ENCODE peak calls at places on chromosome 19, in eight cellular contexts. One of them, this sample, is unnamed.

GRCh38 chr19:1252221-1252817 is 3.9 kb downstream of the MIDN start:
- DNase-seq in HCT116: no peak
- DNase-seq in stimulated activated CD4-positive, alpha-beta T cell treated with anti-CD3 and anti-CD28 coated beads, Interleukin-2, amount 100 ng/mL, for 48 hours: no peak
- DNase-seq in suprapubic skin: peak; percentile 95
- DNase-seq in NCI-H1092 treated with DMSO at 0.1 percent for 48 hours: no peak
- DNase-seq in Caco-2: peak; percentile 88
- DNase-seq in A549: peak; percentile 85
- DNase-seq in CD4-positive, CD25-positive, alpha-beta regulatory T cell: peak; percentile 53
- DNase-seq in this sample: peak; percentile 97

GRCh38 chr19:47433121-47433520 is 13.8 kb upstream of the MEIS3 start:
- DNase-seq in HCT116: no peak
- DNase-seq in Caco-2: no peak
- DNase-seq in CD4-positive, CD25-positive, alpha-beta regulatory T cell: no peak
- DNase-seq in A549: no peak
- DNase-seq in NCI-H1092 treated with DMSO at 0.1 percent for 48 hours: no peak
- DNase-seq in suprapubic skin: no peak
- DNase-seq in stimulated activated CD4-positive, alpha-beta T cell treated with anti-CD3 and anti-CD28 coated beads, Interleukin-2, amount 100 ng/mL, for 48 hours: no peak
- DNase-seq in this sample: no peak

GRCh38 chr19:48777139-48777538 is 21.8 kb downstream of the FGF21 start:
- DNase-seq in Caco-2: no peak
- DNase-seq in suprapubic skin: no peak
- DNase-seq in CD4-positive, CD25-positive, alpha-beta regulatory T cell: no peak
- DNase-seq in A549: no peak
- DNase-seq in HCT116: no peak
- DNase-seq in NCI-H1092 treated with DMSO at 0.1 percent for 48 hours: no peak
- DNase-seq in stimulated activated CD4-positive, alpha-beta T cell treated with anti-CD3 and anti-CD28 coated beads, Interleukin-2, amount 100 ng/mL, for 48 hours: no peak
- DNase-seq in this sample: no peak

GRCh38 chr19:36972594-36972993 is 56.5 kb downstream of the ZNF568 start:
- DNase-seq in HCT116: no peak
- DNase-seq in Caco-2: no peak
- DNase-seq in CD4-positive, CD25-positive, alpha-beta regulatory T cell: no peak
- DNase-seq in A549: no peak
- DNase-seq in NCI-H1092 treated with DMSO at 0.1 percent for 48 hours: no peak
- DNase-seq in stimulated activated CD4-positive, alpha-beta T cell treated with anti-CD3 and anti-CD28 coated beads, Interleukin-2, amount 100 ng/mL, for 48 hours: peak; percentile 0
- DNase-seq in suprapubic skin: no peak
- DNase-seq in this sample: no peak

GRCh38 chr19:42242071-42242511 is 311 bp downstream of the GSK3A start:
- DNase-seq in stimulated activated CD4-positive, alpha-beta T cell treated with anti-CD3 and anti-CD28 coated beads, Interleukin-2, amount 100 ng/mL, for 48 hours: no peak
- DNase-seq in Caco-2: no peak
- DNase-seq in NCI-H1092 treated with DMSO at 0.1 percent for 48 hours: peak; percentile 3
- DNase-seq in A549: no peak
- DNase-seq in suprapubic skin: peak; percentile 79
- DNase-seq in CD4-positive, CD25-positive, alpha-beta regulatory T cell: no peak
- DNase-seq in HCT116: no peak
- DNase-seq in this sample: no peak

GRCh38 chr19:34430738-34431625 is 2.8 kb downstream of the UBA2 start:
- DNase-seq in A549: peak; percentile 84
- DNase-seq in CD4-positive, CD25-positive, alpha-beta regulatory T cell: peak; percentile 39
- DNase-seq in suprapubic skin: no peak
- DNase-seq in NCI-H1092 treated with DMSO at 0.1 percent for 48 hours: peak; percentile 10
- DNase-seq in stimulated activated CD4-positive, alpha-beta T cell treated with anti-CD3 and anti-CD28 coated beads, Interleukin-2, amount 100 ng/mL, for 48 hours: peak; percentile 7
- DNase-seq in Caco-2: peak; percentile 43
- DNase-seq in HCT116: peak; percentile 35
- DNase-seq in this sample: no peak

GRCh38 chr19:11242864-11243797 is 3.7 kb downstream of the ANGPTL8 start:
- DNase-seq in Caco-2: peak; percentile 80
- DNase-seq in NCI-H1092 treated with DMSO at 0.1 percent for 48 hours: peak; percentile 65
- DNase-seq in stimulated activated CD4-positive, alpha-beta T cell treated with anti-CD3 and anti-CD28 coated beads, Interleukin-2, amount 100 ng/mL, for 48 hours: peak; percentile 95
- DNase-seq in CD4-positive, CD25-positive, alpha-beta regulatory T cell: peak; percentile 76
- DNase-seq in A549: peak; percentile 80
- DNase-seq in HCT116: peak; percentile 47
- DNase-seq in suprapubic skin: peak; percentile 94
- DNase-seq in this sample: peak; percentile 98

GRCh38 chr19:3097442-3097871 is 3.3 kb downstream of the GNA11 start:
- DNase-seq in A549: no peak
- DNase-seq in stimulated activated CD4-positive, alpha-beta T cell treated with anti-CD3 and anti-CD28 coated beads, Interleukin-2, amount 100 ng/mL, for 48 hours: no peak
- DNase-seq in NCI-H1092 treated with DMSO at 0.1 percent for 48 hours: no peak
- DNase-seq in Caco-2: no peak
- DNase-seq in CD4-positive, CD25-positive, alpha-beta regulatory T cell: no peak
- DNase-seq in HCT116: no peak
- DNase-seq in suprapubic skin: no peak
- DNase-seq in this sample: no peak

GRCh38 chr19:6593651-6594416 is 2.9 kb upstream of the CD70 start:
- DNase-seq in A549: no peak
- DNase-seq in suprapubic skin: no peak
- DNase-seq in Caco-2: no peak
- DNase-seq in NCI-H1092 treated with DMSO at 0.1 percent for 48 hours: no peak
- DNase-seq in CD4-positive, CD25-positive, alpha-beta regulatory T cell: no peak
- DNase-seq in HCT116: no peak
- DNase-seq in stimulated activated CD4-positive, alpha-beta T cell treated with anti-CD3 and anti-CD28 coated beads, Interleukin-2, amount 100 ng/mL, for 48 hours: no peak
- DNase-seq in this sample: no peak

GRCh38 chr19:12721656-12722565 is 1.8 kb downstream of the TNPO2 start:
- DNase-seq in suprapubic skin: peak; percentile 87
- DNase-seq in HCT116: no peak
- DNase-seq in Caco-2: peak; percentile 62
- DNase-seq in CD4-positive, CD25-positive, alpha-beta regulatory T cell: peak; percentile 48
- DNase-seq in NCI-H1092 treated with DMSO at 0.1 percent for 48 hours: peak; percentile 40
- DNase-seq in A549: peak; percentile 24
- DNase-seq in stimulated activated CD4-positive, alpha-beta T cell treated with anti-CD3 and anti-CD28 coated beads, Interleukin-2, amount 100 ng/mL, for 48 hours: peak; percentile 41
- DNase-seq in this sample: no peak

GRCh38 chr19:38331728-38332127 is 3.9 kb upstream of the CATSPERG start:
- DNase-seq in CD4-positive, CD25-positive, alpha-beta regulatory T cell: no peak
- DNase-seq in Caco-2: no peak
- DNase-seq in NCI-H1092 treated with DMSO at 0.1 percent for 48 hours: no peak
- DNase-seq in stimulated activated CD4-positive, alpha-beta T cell treated with anti-CD3 and anti-CD28 coated beads, Interleukin-2, amount 100 ng/mL, for 48 hours: no peak
- DNase-seq in A549: no peak
- DNase-seq in HCT116: no peak
- DNase-seq in suprapubic skin: no peak
- DNase-seq in this sample: no peak

GRCh38 chr19:29952127-29952526 is 10.1 kb downstream of the URI1 start:
- DNase-seq in A549: no peak
- DNase-seq in NCI-H1092 treated with DMSO at 0.1 percent for 48 hours: no peak
- DNase-seq in CD4-positive, CD25-positive, alpha-beta regulatory T cell: no peak
- DNase-seq in suprapubic skin: no peak
- DNase-seq in HCT116: no peak
- DNase-seq in stimulated activated CD4-positive, alpha-beta T cell treated with anti-CD3 and anti-CD28 coated beads, Interleukin-2, amount 100 ng/mL, for 48 hours: no peak
- DNase-seq in Caco-2: no peak
- DNase-seq in this sample: no peak

GRCh38 chr19:41785653-41786052 is 10.7 kb upstream of the CEACAM3 start:
- DNase-seq in suprapubic skin: no peak
- DNase-seq in HCT116: peak; percentile 80
- DNase-seq in stimulated activated CD4-positive, alpha-beta T cell treated with anti-CD3 and anti-CD28 coated beads, Interleukin-2, amount 100 ng/mL, for 48 hours: peak; percentile 66
- DNase-seq in Caco-2: peak; percentile 84
- DNase-seq in NCI-H1092 treated with DMSO at 0.1 percent for 48 hours: peak; percentile 87
- DNase-seq in A549: peak; percentile 93
- DNase-seq in CD4-positive, CD25-positive, alpha-beta regulatory T cell: peak; percentile 60
- DNase-seq in this sample: peak; percentile 87

GRCh38 chr19:34731019-34731829 is 2.8 kb upstream of the ZNF181 start:
- DNase-seq in CD4-positive, CD25-positive, alpha-beta regulatory T cell: no peak
- DNase-seq in NCI-H1092 treated with DMSO at 0.1 percent for 48 hours: no peak
- DNase-seq in stimulated activated CD4-positive, alpha-beta T cell treated with anti-CD3 and anti-CD28 coated beads, Interleukin-2, amount 100 ng/mL, for 48 hours: no peak
- DNase-seq in HCT116: no peak
- DNase-seq in suprapubic skin: no peak
- DNase-seq in Caco-2: no peak
- DNase-seq in A549: no peak
- DNase-seq in this sample: no peak

GRCh38 chr19:48806818-48807589 is 3.8 kb downstream of the BCAT2 start:
- DNase-seq in suprapubic skin: no peak
- DNase-seq in HCT116: no peak
- DNase-seq in A549: peak; percentile 76
- DNase-seq in CD4-positive, CD25-positive, alpha-beta regulatory T cell: no peak
- DNase-seq in NCI-H1092 treated with DMSO at 0.1 percent for 48 hours: peak; percentile 7
- DNase-seq in stimulated activated CD4-positive, alpha-beta T cell treated with anti-CD3 and anti-CD28 coated beads, Interleukin-2, amount 100 ng/mL, for 48 hours: no peak
- DNase-seq in Caco-2: peak; percentile 83
- DNase-seq in this sample: no peak

GRCh38 chr19:58196911-58197616 is 14.2 kb downstream of the ZNF274 start:
- DNase-seq in stimulated activated CD4-positive, alpha-beta T cell treated with anti-CD3 and anti-CD28 coated beads, Interleukin-2, amount 100 ng/mL, for 48 hours: no peak
- DNase-seq in NCI-H1092 treated with DMSO at 0.1 percent for 48 hours: no peak
- DNase-seq in suprapubic skin: no peak
- DNase-seq in CD4-positive, CD25-positive, alpha-beta regulatory T cell: no peak
- DNase-seq in HCT116: no peak
- DNase-seq in Caco-2: no peak
- DNase-seq in A549: peak; percentile 62
- DNase-seq in this sample: no peak

GRCh38 chr19:1489463-1489971 is 633 bp downstream of the PCSK4 start:
- DNase-seq in A549: no peak
- DNase-seq in stimulated activated CD4-positive, alpha-beta T cell treated with anti-CD3 and anti-CD28 coated beads, Interleukin-2, amount 100 ng/mL, for 48 hours: no peak
- DNase-seq in NCI-H1092 treated with DMSO at 0.1 percent for 48 hours: no peak
- DNase-seq in suprapubic skin: no peak
- DNase-seq in CD4-positive, CD25-positive, alpha-beta regulatory T cell: no peak
- DNase-seq in HCT116: no peak
- DNase-seq in Caco-2: no peak
- DNase-seq in this sample: no peak

GRCh38 chr19:1000591-1001537 is 645 bp downstream of the GRIN3B start:
- DNase-seq in CD4-positive, CD25-positive, alpha-beta regulatory T cell: no peak
- DNase-seq in A549: no peak
- DNase-seq in Caco-2: no peak
- DNase-seq in NCI-H1092 treated with DMSO at 0.1 percent for 48 hours: no peak
- DNase-seq in stimulated activated CD4-positive, alpha-beta T cell treated with anti-CD3 and anti-CD28 coated beads, Interleukin-2, amount 100 ng/mL, for 48 hours: no peak
- DNase-seq in suprapubic skin: no peak
- DNase-seq in HCT116: no peak
- DNase-seq in this sample: no peak

This sample was measured in mesenteric fat pad.